ENCODE peak calls at places on chromosome 10, in five cellular contexts. One of them, this sample, is unnamed.

GRCh38 chr10:131024259-131025131 is 287.0 kb downstream of the TCERG1L start:
- DNase-seq in choroid plexus epithelial cell: no peak
- DNase-seq in MM.1S: no peak
- DNase-seq in hepatocyte: no peak
- DNase-seq in cardiac muscle cell: no peak
- DNase-seq in this sample: no peak

GRCh38 chr10:69338133-69338456 is 59.8 kb downstream of the HK1 start:
- DNase-seq in choroid plexus epithelial cell: no peak
- DNase-seq in MM.1S: no peak
- DNase-seq in hepatocyte: no peak
- DNase-seq in cardiac muscle cell: no peak
- DNase-seq in this sample: no peak

GRCh38 chr10:112934193-112934592 is 15.9 kb upstream of the TCF7L2 start:
- DNase-seq in choroid plexus epithelial cell: no peak
- DNase-seq in MM.1S: no peak
- DNase-seq in hepatocyte: no peak
- DNase-seq in cardiac muscle cell: no peak
- DNase-seq in this sample: no peak

GRCh38 chr10:119199231-119199992 is 8.0 kb upstream of the GRK5 start:
- DNase-seq in choroid plexus epithelial cell: peak; percentile 96
- DNase-seq in MM.1S: peak; percentile 50
- DNase-seq in hepatocyte: peak; percentile 88
- DNase-seq in cardiac muscle cell: peak; percentile 80
- DNase-seq in this sample: no peak

GRCh38 chr10:132308588-132309451 is 1.1 kb upstream of the STK32C start:
- DNase-seq in choroid plexus epithelial cell: no peak
- DNase-seq in MM.1S: no peak
- DNase-seq in hepatocyte: no peak
- DNase-seq in cardiac muscle cell: peak; percentile 15
- DNase-seq in this sample: no peak

GRCh38 chr10:88661018-88661417 is 3.2 kb upstream of the LIPF start:
- DNase-seq in choroid plexus epithelial cell: no peak
- DNase-seq in MM.1S: no peak
- DNase-seq in hepatocyte: no peak
- DNase-seq in cardiac muscle cell: peak; percentile 15
- DNase-seq in this sample: no peak

GRCh38 chr10:89471110-89471814 is 56.9 kb downstream of the IFIT5 start:
- DNase-seq in choroid plexus epithelial cell: peak; percentile 71
- DNase-seq in MM.1S: no peak
- DNase-seq in hepatocyte: no peak
- DNase-seq in cardiac muscle cell: no peak
- DNase-seq in this sample: no peak

GRCh38 chr10:5976689-5977470 is 463 bp downstream of the IL15RA start:
- DNase-seq in choroid plexus epithelial cell: peak; percentile 55
- DNase-seq in MM.1S: peak; percentile 46
- DNase-seq in hepatocyte: peak; percentile 34
- DNase-seq in cardiac muscle cell: peak; percentile 42
- DNase-seq in this sample: no peak

GRCh38 chr10:24953350-24954074 is 1.1 kb upstream of the PRTFDC1 start:
- DNase-seq in choroid plexus epithelial cell: peak; percentile 49
- DNase-seq in MM.1S: no peak
- DNase-seq in hepatocyte: no peak
- DNase-seq in cardiac muscle cell: no peak
- DNase-seq in this sample: no peak

GRCh38 chr10:104209575-104210198 is 22.5 kb downstream of the CFAP43 start:
- DNase-seq in choroid plexus epithelial cell: peak; percentile 66
- DNase-seq in MM.1S: peak; percentile 41
- DNase-seq in hepatocyte: peak; percentile 64
- DNase-seq in cardiac muscle cell: peak; percentile 56
- DNase-seq in this sample: no peak

GRCh38 chr10:93757766-93758509 is at the start of gene LGI1:
- DNase-seq in choroid plexus epithelial cell: peak; percentile 32
- DNase-seq in MM.1S: no peak
- DNase-seq in hepatocyte: peak; percentile 39
- DNase-seq in cardiac muscle cell: no peak
- DNase-seq in this sample: no peak

GRCh38 chr10:71952745-71953144 is 11.4 kb upstream of the CHST3 start:
- DNase-seq in choroid plexus epithelial cell: no peak
- DNase-seq in MM.1S: no peak
- DNase-seq in hepatocyte: no peak
- DNase-seq in cardiac muscle cell: no peak
- DNase-seq in this sample: no peak

GRCh38 chr10:93465806-93466675 is 16.1 kb downstream of the MYOF start:
- DNase-seq in choroid plexus epithelial cell: peak; percentile 91
- DNase-seq in MM.1S: no peak
- DNase-seq in hepatocyte: peak; percentile 70
- DNase-seq in cardiac muscle cell: no peak
- DNase-seq in this sample: no peak

GRCh38 chr10:102001435-102002068 is 54.4 kb downstream of the ARMH3 start:
- DNase-seq in choroid plexus epithelial cell: no peak
- DNase-seq in MM.1S: peak; percentile 78
- DNase-seq in hepatocyte: no peak
- DNase-seq in cardiac muscle cell: peak; percentile 17
- DNase-seq in this sample: no peak

GRCh38 chr10:3813986-3814831 is 29.2 kb upstream of the KLF6 start:
- DNase-seq in choroid plexus epithelial cell: peak; percentile 68
- DNase-seq in MM.1S: no peak
- DNase-seq in hepatocyte: no peak
- DNase-seq in cardiac muscle cell: no peak
- DNase-seq in this sample: no peak

GRCh38 chr10:18140149-18140956 is at the start of gene CACNB2:
- DNase-seq in choroid plexus epithelial cell: peak; percentile 64
- DNase-seq in MM.1S: no peak
- DNase-seq in hepatocyte: peak; percentile 70
- DNase-seq in cardiac muscle cell: peak; percentile 91
- DNase-seq in this sample: no peak

GRCh38 chr10:75110006-75110632 is 1.3 kb upstream of the SAMD8 start:
- DNase-seq in choroid plexus epithelial cell: no peak
- DNase-seq in MM.1S: no peak
- DNase-seq in hepatocyte: no peak
- DNase-seq in cardiac muscle cell: peak; percentile 30
- DNase-seq in this sample: no peak

GRCh38 chr10:133139561-133140065 is 20.4 kb upstream of the KNDC1 start:
- DNase-seq in choroid plexus epithelial cell: no peak
- DNase-seq in MM.1S: no peak
- DNase-seq in hepatocyte: no peak
- DNase-seq in cardiac muscle cell: no peak
- DNase-seq in this sample: no peak

GRCh38 chr10:121662945-121663917 is 65.0 kb upstream of the FGFR2 start:
- DNase-seq in choroid plexus epithelial cell: no peak
- DNase-seq in MM.1S: no peak
- DNase-seq in hepatocyte: no peak
- DNase-seq in cardiac muscle cell: peak; percentile 49
- DNase-seq in this sample: peak; percentile 75

GRCh38 chr10:3873728-3874461 is 88.9 kb upstream of the KLF6 start:
- DNase-seq in choroid plexus epithelial cell: peak; percentile 92
- DNase-seq in MM.1S: peak; percentile 85
- DNase-seq in hepatocyte: peak; percentile 79
- DNase-seq in cardiac muscle cell: no peak
- DNase-seq in this sample: no peak

GRCh38 chr10:121597504-121598241 is 571 bp downstream of the FGFR2 start:
- DNase-seq in choroid plexus epithelial cell: no peak
- DNase-seq in MM.1S: no peak
- DNase-seq in hepatocyte: peak; percentile 39
- DNase-seq in cardiac muscle cell: peak; percentile 44
- DNase-seq in this sample: no peak

GRCh38 chr10:24730811-24731210 is 7.1 kb upstream of the ARHGAP21 start:
- DNase-seq in choroid plexus epithelial cell: no peak
- DNase-seq in MM.1S: no peak
- DNase-seq in hepatocyte: no peak
- DNase-seq in cardiac muscle cell: no peak
- DNase-seq in this sample: no peak

GRCh38 chr10:58264780-58265179 is 2.9 kb downstream of the IPMK start:
- DNase-seq in choroid plexus epithelial cell: no peak
- DNase-seq in MM.1S: no peak
- DNase-seq in hepatocyte: no peak
- DNase-seq in cardiac muscle cell: peak; percentile 9
- DNase-seq in this sample: no peak

GRCh38 chr10:94172332-94172731 is 178.6 kb downstream of the PLCE1 start:
- DNase-seq in choroid plexus epithelial cell: no peak
- DNase-seq in MM.1S: no peak
- DNase-seq in hepatocyte: no peak
- DNase-seq in cardiac muscle cell: no peak
- DNase-seq in this sample: no peak

GRCh38 chr10:123548779-123549178 is 117.4 kb upstream of the GPR26 start:
- DNase-seq in choroid plexus epithelial cell: no peak
- DNase-seq in MM.1S: no peak
- DNase-seq in hepatocyte: no peak
- DNase-seq in cardiac muscle cell: no peak
- DNase-seq in this sample: no peak

GRCh38 chr10:91185239-91185875 is 35.1 kb upstream of the PCGF5 start:
- DNase-seq in choroid plexus epithelial cell: peak; percentile 72
- DNase-seq in MM.1S: no peak
- DNase-seq in hepatocyte: peak; percentile 23
- DNase-seq in cardiac muscle cell: no peak
- DNase-seq in this sample: no peak

GRCh38 chr10:75432176-75432575 is 752 bp downstream of the LRMDA start:
- DNase-seq in choroid plexus epithelial cell: no peak
- DNase-seq in MM.1S: no peak
- DNase-seq in hepatocyte: no peak
- DNase-seq in cardiac muscle cell: no peak
- DNase-seq in this sample: no peak

GRCh38 chr10:52911163-52911562 is 138.6 kb upstream of the MBL2 start:
- DNase-seq in choroid plexus epithelial cell: no peak
- DNase-seq in MM.1S: no peak
- DNase-seq in hepatocyte: no peak
- DNase-seq in cardiac muscle cell: no peak
- DNase-seq in this sample: no peak

GRCh38 chr10:112475565-112476233 is 28.7 kb downstream of the VTI1A start:
- DNase-seq in choroid plexus epithelial cell: peak; percentile 39
- DNase-seq in MM.1S: peak; percentile 37
- DNase-seq in hepatocyte: no peak
- DNase-seq in cardiac muscle cell: no peak
- DNase-seq in this sample: no peak

GRCh38 chr10:43200538-43201390 is 62.5 kb downstream of the CSGALNACT2 start:
- DNase-seq in choroid plexus epithelial cell: no peak
- DNase-seq in MM.1S: no peak
- DNase-seq in hepatocyte: no peak
- DNase-seq in cardiac muscle cell: no peak
- DNase-seq in this sample: no peak

GRCh38 chr10:97778452-97779302 is 6.9 kb upstream of the SFRP5 start:
- DNase-seq in choroid plexus epithelial cell: peak; percentile 64
- DNase-seq in MM.1S: no peak
- DNase-seq in hepatocyte: no peak
- DNase-seq in cardiac muscle cell: no peak
- DNase-seq in this sample: no peak
- H3K4me3 ChIP-seq in choroid plexus epithelial cell: no peak overlapping the region
- H3K4me3 ChIP-seq in MM.1S: no peak overlapping the region
- H3K4me3 ChIP-seq in hepatocyte: no peak overlapping the region
- H3K4me3 ChIP-seq in cardiac muscle cell: no peak overlapping the region
- H3K4me3 ChIP-seq in this sample: no peak overlapping the region

DNA sequence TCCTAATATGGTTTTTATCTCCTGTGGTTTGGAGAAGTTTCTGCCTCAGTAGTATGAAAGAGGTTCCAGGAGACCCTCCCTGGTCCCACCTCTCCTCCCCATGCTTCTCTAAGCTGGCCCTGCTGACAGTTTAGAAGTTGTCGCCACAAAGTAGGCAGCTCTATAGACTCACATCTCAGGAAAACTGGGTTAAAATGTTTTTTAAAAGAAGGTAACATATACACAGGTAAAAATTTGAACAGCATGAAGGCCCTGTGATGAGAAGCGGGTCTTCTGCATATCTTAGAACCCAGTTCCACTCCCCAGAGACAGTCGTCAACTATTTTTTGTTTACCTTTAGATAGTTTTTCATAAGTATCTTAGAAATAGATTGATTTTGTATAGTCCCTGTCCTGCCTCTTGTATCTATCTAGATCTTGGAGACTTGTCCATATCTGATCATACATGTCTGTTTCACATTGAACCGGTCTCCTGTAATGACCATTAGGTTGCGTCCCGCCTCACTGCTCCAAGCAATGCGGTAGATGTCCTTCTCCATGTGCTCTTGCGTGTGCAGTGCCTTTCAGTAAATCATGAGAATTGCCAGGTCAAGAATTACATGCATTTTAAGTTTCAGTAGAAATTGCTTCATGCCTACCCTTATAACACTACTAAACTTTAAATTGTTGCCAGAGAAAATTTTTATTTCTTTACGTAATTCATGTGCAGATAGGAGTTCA is 2.2 kb downstream of the DUSP5 start:
- DNase-seq in choroid plexus epithelial cell: peak; percentile 63
- DNase-seq in MM.1S: no peak
- DNase-seq in hepatocyte: no peak
- DNase-seq in cardiac muscle cell: peak; percentile 54
- DNase-seq in this sample: no peak
- H3K4me3 ChIP-seq in choroid plexus epithelial cell: peak overlapping the region; percentile 88
- H3K4me3 ChIP-seq in MM.1S: peak overlapping the region; percentile 86
- H3K4me3 ChIP-seq in hepatocyte: no peak overlapping the region
- H3K4me3 ChIP-seq in cardiac muscle cell: peak overlapping the region; percentile 59
- H3K4me3 ChIP-seq in this sample: no peak overlapping the region

DNA sequence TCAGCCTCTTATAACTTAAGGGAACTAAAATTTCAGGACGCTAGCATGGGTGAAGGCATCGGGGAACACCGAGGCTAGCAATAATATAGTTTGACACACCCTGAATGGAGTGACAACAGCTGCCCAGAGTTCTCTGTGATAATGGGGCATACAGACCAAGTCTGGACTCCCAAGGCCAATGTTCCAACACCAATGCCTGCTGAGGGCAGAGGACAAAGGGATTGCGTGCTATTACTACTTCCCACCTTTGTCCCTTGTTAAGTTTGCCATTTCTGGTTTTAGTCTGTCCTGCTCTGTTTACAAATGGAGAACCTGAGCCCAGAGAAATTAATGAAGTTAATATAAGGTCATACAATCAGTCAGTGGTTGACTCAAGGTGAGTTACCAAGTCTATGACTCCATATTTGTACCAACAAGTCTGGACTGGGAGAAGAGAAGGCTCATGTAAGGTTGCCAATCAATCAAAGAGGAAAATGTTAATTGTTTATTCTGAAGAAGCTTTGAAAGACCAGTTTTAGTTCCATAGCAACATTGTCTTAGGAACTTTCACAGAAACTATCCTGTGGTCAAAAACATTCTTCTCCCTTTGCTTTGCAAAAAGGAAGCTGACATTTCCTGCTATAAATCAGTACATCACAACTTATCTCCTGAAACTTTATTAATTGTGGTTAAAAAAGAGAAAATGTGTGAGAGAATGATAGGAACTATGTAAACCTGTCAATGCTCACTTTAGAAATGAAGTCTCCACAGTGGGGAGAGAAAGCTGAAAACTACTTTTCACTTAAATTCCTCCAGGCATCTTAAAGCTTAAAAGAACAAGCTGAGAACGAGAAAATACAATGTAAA is 74.5 kb downstream of the CCDC6 start:
- DNase-seq in choroid plexus epithelial cell: no peak
- DNase-seq in MM.1S: no peak
- DNase-seq in hepatocyte: peak; percentile 8
- DNase-seq in cardiac muscle cell: no peak
- DNase-seq in this sample: no peak
- H3K4me3 ChIP-seq in choroid plexus epithelial cell: no peak overlapping the region
- H3K4me3 ChIP-seq in MM.1S: no peak overlapping the region
- H3K4me3 ChIP-seq in hepatocyte: no peak overlapping the region
- H3K4me3 ChIP-seq in cardiac muscle cell: no peak overlapping the region
- H3K4me3 ChIP-seq in this sample: no peak overlapping the region

DNA sequence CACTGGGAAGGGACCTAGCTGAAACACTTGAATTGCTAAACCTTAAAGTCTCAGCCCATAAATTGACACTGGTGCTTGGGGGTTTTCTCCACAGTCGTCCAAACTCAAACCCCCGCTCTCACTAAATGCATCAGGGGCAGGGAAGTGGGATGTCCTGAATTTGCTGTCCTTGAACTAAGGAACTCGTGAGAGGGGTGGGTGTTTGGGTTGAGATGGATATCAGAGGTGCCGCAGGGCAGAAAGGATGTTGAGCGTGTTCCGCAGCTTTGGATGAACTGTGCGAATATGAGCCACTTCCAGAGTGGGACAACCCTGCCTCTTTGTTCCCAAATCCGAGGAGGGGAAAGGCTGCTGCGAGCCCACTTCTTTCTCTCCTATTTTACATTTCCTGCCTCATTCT is 90.3 kb upstream of the LYZL2 start:
- DNase-seq in choroid plexus epithelial cell: no peak
- DNase-seq in MM.1S: no peak
- DNase-seq in hepatocyte: no peak
- DNase-seq in cardiac muscle cell: no peak
- DNase-seq in this sample: no peak
- H3K4me3 ChIP-seq in choroid plexus epithelial cell: no peak overlapping the region
- H3K4me3 ChIP-seq in MM.1S: no peak overlapping the region
- H3K4me3 ChIP-seq in hepatocyte: no peak overlapping the region
- H3K4me3 ChIP-seq in cardiac muscle cell: no peak overlapping the region
- H3K4me3 ChIP-seq in this sample: no peak overlapping the region